ENCODE peak calls at places on chromosomes 2 and 18, in ten cellular contexts. F, H, C, Q, A, W, D, S, I and R are unnamed samples.

GRCh38 chr2:37564356-37564755 is 107.1 kb downstream of the CDC42EP3 start:
- DNase-seq in F (no peak), H (no peak), C (no peak), Q (no peak), A (no peak), W (no peak), D (peak), S (no peak), I (no peak), R (no peak)

GRCh38 chr2:240136671-240137292 is 677 bp upstream of the COPS9 start:
- DNase-seq in F (peak), H (peak), C (no peak), Q (no peak), A (peak), W (no peak), D (no peak), S (peak), I (no peak), R (no peak)

GRCh38 chr18:44678725-44679055 is 2.0 kb upstream of the SETBP1 start:
- DNase-seq in F (no peak), H (no peak), C (no peak), Q (no peak), A (no peak), W (no peak), D (no peak), S (no peak), I (no peak), R (no peak)

GRCh38 chr2:31967790-31968189 is 43.0 kb downstream of the MEMO1 start:
- DNase-seq in F (no peak), H (no peak), C (no peak), Q (no peak), A (no peak), W (no peak), D (no peak), S (no peak), I (no peak), R (no peak)

GRCh38 chr18:8656226-8656625 is 47.0 kb downstream of the RAB12 start:
- DNase-seq in F (no peak), H (no peak), C (no peak), Q (no peak), A (no peak), W (no peak), D (no peak), S (no peak), I (no peak), R (peak)

GRCh38 chr2:192645811-192646598 is 451.3 kb upstream of the TMEFF2 start:
- DNase-seq in F (no peak), H (no peak), C (no peak), Q (no peak), A (no peak), W (no peak), D (no peak), S (no peak), I (no peak), R (no peak)

GRCh38 chr2:225670111-225670974 is 270.8 kb downstream of the NYAP2 start:
- DNase-seq in F (no peak), H (no peak), C (no peak), Q (no peak), A (no peak), W (no peak), D (peak), S (no peak), I (no peak), R (peak)

GRCh38 chr2:216694201-216694825 is 1.0 kb downstream of the IGFBP5 start:
- DNase-seq in F (no peak), H (peak), C (peak), Q (peak), A (peak), W (peak), D (peak), S (peak), I (peak), R (peak)

GRCh38 chr2:219500135-219500534 is 1.4 kb downstream of the GMPPA start:
- DNase-seq in F (no peak), H (no peak), C (no peak), Q (no peak), A (no peak), W (peak), D (peak), S (no peak), I (no peak), R (peak)

GRCh38 chr18:28459587-28459986 is 282.7 kb upstream of the CDH2 start:
- DNase-seq in F (no peak), H (no peak), C (no peak), Q (no peak), A (no peak), W (no peak), D (no peak), S (no peak), I (no peak), R (peak)

GRCh38 chr2:86221066-86221684 is 21.9 kb downstream of the MRPL35 start:
- DNase-seq in F (no peak), H (peak), C (no peak), Q (peak), A (no peak), W (no peak), D (peak), S (no peak), I (peak), R (peak)

GRCh38 chr2:136322436-136322835 is 204.5 kb upstream of the CXCR4 start:
- DNase-seq in F (no peak), H (no peak), C (no peak), Q (no peak), A (no peak), W (no peak), D (no peak), S (no peak), I (no peak), R (no peak)

GRCh38 chr2:175207741-175208438 is 26.4 kb upstream of the ATP5MC3 start:
- DNase-seq in F (no peak), H (no peak), C (peak), Q (peak), A (no peak), W (peak), D (no peak), S (no peak), I (no peak), R (no peak)

GRCh38 chr2:50535971-50536759 is 495.8 kb downstream of the NRXN1 start:
- DNase-seq in F (no peak), H (no peak), C (no peak), Q (no peak), A (no peak), W (no peak), D (peak), S (no peak), I (no peak), R (peak)

GRCh38 chr2:65018141-65018582 is 29.0 kb downstream of the SLC1A4 start:
- DNase-seq in F (no peak), H (no peak), C (peak), Q (peak), A (peak), W (peak), D (no peak), S (no peak), I (no peak), R (no peak)

GRCh38 chr2:216695401-216695821 is at the start of gene IGFBP5:
- DNase-seq in F (peak), H (no peak), C (peak), Q (peak), A (peak), W (peak), D (peak), S (no peak), I (no peak), R (peak)